ENCODE peak calls at places on chromosomes 11 and 22, in five cellular contexts. V is heart right ventricle, E is left ventricle myocardium superior, K is Kasumi-1, I is amniotic stem cell. H is an unnamed sample.

GRCh38 chr11:14974723-14975587 is 2.8 kb upstream of the CALCA start:
- DNase-seq in V (no peak), E (peak), K (no peak), I (no peak), H (no peak)

GRCh38 chr11:125364085-125364822 is 131.8 kb downstream of the FEZ1 start:
- DNase-seq in V (no peak), E (no peak), K (no peak), I (no peak), H (no peak)

GRCh38 chr11:57131080-57131790 is 50.5 kb upstream of the LRRC55 start:
- DNase-seq in V (peak), E (peak), K (no peak), I (no peak), H (peak)

GRCh38 chr22:48105254-48105653 is 1342.8 kb downstream of the TBC1D22A start:
- DNase-seq in V (no peak), E (no peak), K (no peak), I (no peak), H (no peak)

GRCh38 chr11:26572770-26573402 is 823 bp upstream of the MUC15 start:
- DNase-seq in V (no peak), E (no peak), K (no peak), I (no peak), H (no peak)

GRCh38 chr11:78514922-78515502 is 59.7 kb downstream of the NARS2 start:
- DNase-seq in V (no peak), E (no peak), K (no peak), I (no peak), H (no peak)

GRCh38 chr11:83035070-83035854 is 36.4 kb downstream of the RAB30 start:
- DNase-seq in V (no peak), E (no peak), K (no peak), I (no peak), H (no peak)

GRCh38 chr11:19060629-19061028 is at the start of gene MRGPRX2:
- DNase-seq in V (no peak), E (no peak), K (peak), I (no peak), H (no peak)

GRCh38 chr22:42937164-42937854 is 77.6 kb downstream of the PACSIN2 start:
- DNase-seq in V (no peak), E (no peak), K (peak), I (peak), H (no peak)

GRCh38 chr11:114164546-114164945 is 105.0 kb downstream of the ZBTB16 start:
- DNase-seq in V (no peak), E (no peak), K (no peak), I (no peak), H (no peak)